ENCODE peak calls at places on chromosomes 5 and 9, in four cellular contexts. K is PC-9, B is BE2C, D is endothelial cell of umbilical vein. S is an unnamed sample.

GRCh38 chr5:120091376-120091948 is 372.6 kb upstream of the PRR16 start:
- DNase-seq in D (no peak), K (no peak), B (no peak), S (no peak)

GRCh38 chr9:81664638-81665513 is 24.5 kb downstream of the TLE1 start:
- DNase-seq in K (no peak), D (no peak), B (no peak), S (no peak)

GRCh38 chr9:89361031-89361430 is 42.7 kb downstream of the SECISBP2 start:
- DNase-seq in K (no peak), D (no peak), B (no peak), S (no peak)

GRCh38 chr5:73745806-73746205 is 119.8 kb downstream of the ARHGEF28 start:
- DNase-seq in K (no peak), D (no peak), B (no peak), S (no peak)

GRCh38 chr5:159850192-159850573 is 66.1 kb upstream of the ADRA1B start:
- DNase-seq in K (peak; percentile 45), D (no peak), B (no peak), S (peak; percentile 35)

GRCh38 chr9:34430843-34431437 is 27.4 kb downstream of the FAM219A start:
- DNase-seq in K (peak; percentile 75), B (peak; percentile 90), D (peak; percentile 64), S (peak; percentile 77)

GRCh38 chr9:126057461-126057860 is 269.2 kb upstream of the MVB12B start:
- DNase-seq in K (no peak), D (no peak), B (no peak), S (no peak)

GRCh38 chr5:88092358-88092757 is 176.3 kb downstream of the TMEM161B start:
- DNase-seq in B (no peak), D (no peak), K (peak; percentile 42), S (no peak)

GRCh38 chr5:29005386-29005785 is 1967.0 kb upstream of the CDH9 start:
- DNase-seq in B (peak; percentile 23), K (no peak), D (no peak), S (peak; percentile 4)

GRCh38 chr5:29002481-29002880 is 1964.1 kb upstream of the CDH9 start:
- DNase-seq in D (no peak), B (no peak), K (no peak), S (no peak)

DNA sequence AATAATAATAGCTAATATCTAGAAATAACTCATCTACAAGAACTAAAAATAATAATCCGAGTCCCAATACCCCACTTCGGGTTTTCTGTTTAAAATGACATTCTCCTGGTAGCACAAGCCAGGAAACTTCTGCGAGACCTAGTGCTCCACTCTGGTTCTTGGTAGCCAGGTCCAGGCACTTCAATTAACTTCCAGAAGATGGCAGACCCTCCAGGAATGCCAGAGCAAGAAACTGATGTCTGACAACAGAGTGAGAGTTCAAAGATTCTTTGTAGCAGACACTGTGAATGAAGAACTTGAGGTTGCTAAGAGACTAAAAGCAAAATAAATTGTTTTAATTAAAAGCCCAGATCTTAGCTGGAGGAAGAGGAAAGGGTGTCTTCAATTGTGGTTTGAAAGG is 1963.3 kb upstream of the CDH9 start:
- DNase-seq in D (no peak), K (no peak), B (peak; percentile 9), S (peak; percentile 2)
- TF ChIP-seq CTCF in D (no peak), K (no peak), B (peak; percentile 46), S (peak; percentile 22)

DNA sequence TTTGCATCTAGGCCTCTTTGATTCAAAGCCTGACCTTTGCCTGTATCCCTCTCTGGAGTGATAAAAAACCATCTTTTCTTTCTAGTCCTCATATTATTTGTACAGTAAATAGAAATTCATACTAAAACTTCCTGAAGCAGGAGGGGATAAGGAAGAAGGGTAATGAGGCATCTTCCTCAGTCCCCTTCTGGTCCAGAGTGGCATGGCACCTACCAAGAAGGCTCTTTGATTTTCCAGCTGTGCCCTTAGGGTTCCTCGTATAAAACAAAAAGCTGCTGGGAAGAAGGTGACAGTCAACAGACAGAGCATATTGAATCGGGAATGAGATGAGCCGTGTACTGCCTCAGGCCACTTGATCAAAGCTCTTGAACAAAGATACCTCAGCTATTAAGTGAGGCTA is 71.9 kb upstream of the SPDL1 start:
- DNase-seq in K (no peak), D (no peak), B (no peak), S (no peak)
- TF ChIP-seq CTCF in K (no peak), D (no peak), B (peak; percentile 21), S (no peak)

GRCh38 chr5:175847503-175847902 is 23.9 kb upstream of the CPLX2 start:
- DNase-seq in B (peak; percentile 43), K (no peak), D (no peak), S (no peak)
- TF ChIP-seq CTCF in B (peak; percentile 56), K (no peak), D (no peak), S (no peak)

GRCh38 chr5:90606539-90606938 is 47.9 kb downstream of the ADGRV1 start:
- DNase-seq in B (no peak), K (no peak), D (no peak), S (no peak)
- TF ChIP-seq CTCF in B (peak; percentile 63), K (peak; percentile 50), D (no peak), S (no peak)

DNA sequence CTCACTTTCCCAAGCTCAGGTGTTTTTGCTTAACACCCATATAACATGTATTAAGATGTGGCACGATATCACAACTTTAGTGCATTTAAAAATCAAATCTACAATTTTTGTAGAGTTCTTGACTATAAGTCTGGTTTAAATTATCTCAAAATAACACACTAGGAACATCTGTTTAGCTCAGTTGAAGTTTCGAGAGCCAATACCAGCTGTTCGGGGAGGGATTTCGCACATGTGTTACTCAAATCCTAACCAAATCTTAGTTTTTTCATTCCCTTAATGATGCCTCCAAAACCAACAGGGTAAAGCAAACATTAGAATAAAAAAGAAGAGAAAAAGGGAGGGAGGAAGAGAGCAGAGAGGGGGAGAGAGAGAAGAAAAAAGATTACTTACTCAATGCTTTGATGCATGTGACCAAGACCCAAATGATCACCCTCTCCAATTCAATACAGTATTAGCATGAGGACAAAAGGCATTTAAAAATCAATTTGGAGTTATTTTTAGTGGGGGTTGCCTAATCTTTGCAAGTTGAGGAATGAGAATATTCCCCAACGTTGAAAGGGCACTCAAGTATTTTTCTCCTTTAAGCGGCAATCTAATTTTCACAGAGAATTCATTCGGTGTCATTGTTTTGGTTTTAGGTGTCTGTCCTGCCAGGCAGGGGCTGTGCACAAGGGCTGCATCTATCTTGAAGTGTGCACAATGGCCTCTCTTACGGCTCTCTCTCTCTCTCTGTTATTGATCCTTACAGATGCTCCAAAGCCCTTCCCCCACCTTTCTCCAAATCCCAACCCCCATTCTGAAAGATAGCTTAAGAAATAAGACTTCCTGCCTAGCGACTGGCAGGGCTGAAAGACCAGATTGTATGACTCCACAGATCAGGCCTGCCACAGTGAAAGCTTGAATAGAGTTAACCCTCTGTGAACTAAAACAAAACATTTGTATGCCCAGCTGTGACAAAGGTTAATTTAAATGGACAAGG is 86.2 kb upstream of the NR5A1 start:
- DNase-seq in B (no peak), K (no peak), D (no peak), S (peak; percentile 21)
- TF ChIP-seq CTCF in B (no peak), K (no peak), D (no peak), S (no peak)

GRCh38 chr5:9570876-9571275 is 25.0 kb upstream of the SEMA5A start:
- DNase-seq in K (no peak), D (no peak), B (no peak), S (no peak)
- TF ChIP-seq CTCF in K (no peak), D (no peak), B (no peak), S (no peak)

DNA sequence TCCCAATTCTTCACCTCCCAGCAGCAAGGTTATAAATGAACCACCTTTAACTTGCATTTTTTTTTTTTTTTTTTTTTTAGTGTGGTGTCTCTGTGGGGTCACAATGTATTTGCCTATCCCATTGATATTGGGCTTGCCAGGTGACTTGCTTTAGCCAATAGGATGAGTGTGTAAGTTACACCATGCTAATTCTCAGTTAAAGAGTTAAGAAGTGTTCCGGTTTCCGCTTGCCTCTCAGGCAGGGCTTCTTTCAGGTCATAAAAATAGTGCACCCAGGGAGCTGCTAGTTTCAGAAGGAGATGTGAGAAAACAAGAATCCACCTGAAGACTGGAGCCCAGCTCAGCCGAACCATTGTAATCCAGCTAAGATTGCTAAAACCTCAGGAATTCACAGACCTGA is 84.2 kb upstream of the PTPRD start:
- DNase-seq in B (no peak), K (no peak), D (no peak), S (no peak)
- TF ChIP-seq CTCF in B (no peak), K (no peak), D (no peak), S (no peak)

GRCh38 chr5:127957701-127958190 is 125.8 kb upstream of the SLC12A2 start:
- DNase-seq in B (no peak), K (no peak), D (no peak), S (no peak)

GRCh38 chr5:127960126-127960744 is 123.3 kb upstream of the SLC12A2 start:
- DNase-seq in D (peak; percentile 91), B (no peak), K (no peak), S (no peak)

GRCh38 chr5:127959152-127959764 is 124.3 kb upstream of the SLC12A2 start:
- DNase-seq in D (peak; percentile 86), B (peak; percentile 72), K (peak; percentile 80), S (no peak)

GRCh38 chr5:127958421-127959011 is 125.0 kb upstream of the SLC12A2 start:
- DNase-seq in K (no peak), D (peak; percentile 32), B (no peak), S (no peak)

DNA sequence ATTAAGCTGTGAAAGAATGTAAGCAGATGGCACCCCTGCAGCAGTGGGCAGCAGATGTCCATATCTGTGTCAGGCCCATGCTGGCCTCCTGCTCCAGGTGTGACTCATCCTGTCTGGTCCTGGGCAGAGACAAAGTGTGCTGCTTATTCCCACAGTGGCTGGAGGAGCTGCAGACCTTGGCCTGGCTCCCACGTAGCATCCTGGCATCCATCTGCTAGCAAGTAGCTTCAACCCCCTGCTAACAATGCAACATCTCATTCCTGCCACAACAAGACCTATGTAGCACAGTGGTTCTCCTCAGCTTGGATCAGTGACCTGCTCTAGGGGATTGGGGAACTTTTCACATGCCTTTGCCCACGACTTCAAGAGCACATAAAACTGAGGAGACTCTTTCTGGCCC is 126.4 kb upstream of the SLC12A2 start:
- DNase-seq in D (peak; percentile 52), B (peak; percentile 27), K (no peak), S (no peak)
- TF ChIP-seq CTCF in D (no peak), B (no peak), K (no peak), S (no peak)